ENCODE peak calls at places on chromosomes 7 and 10, in seven cellular contexts. One of them, this sample, is unnamed.

GRCh38 chr7:3451696-3452095 is 150.6 kb downstream of the SDK1 start:
- DNase-seq in activated naive CD4-positive, alpha-beta T cell: no peak
- DNase-seq in activated CD4-positive, alpha-beta T cell treated with anti-CD3 and anti-CD28 coated beads, Interleukin-2, amount 50 U/mL, for 24 hours: no peak
- DNase-seq in pulmonary artery endothelial cell: no peak
- DNase-seq in cardiac muscle cell: no peak
- DNase-seq in putamen: no peak
- DNase-seq in right lobe of liver: no peak
- DNase-seq in this sample: no peak

GRCh38 chr10:86287422-86287793 is 79.2 kb downstream of the GRID1 start:
- DNase-seq in activated naive CD4-positive, alpha-beta T cell: no peak
- DNase-seq in activated CD4-positive, alpha-beta T cell treated with anti-CD3 and anti-CD28 coated beads, Interleukin-2, amount 50 U/mL, for 24 hours: no peak
- DNase-seq in pulmonary artery endothelial cell: no peak
- DNase-seq in cardiac muscle cell: no peak
- DNase-seq in putamen: no peak
- DNase-seq in right lobe of liver: no peak
- DNase-seq in this sample: no peak

GRCh38 chr7:41916450-41916927 is 213.6 kb upstream of the INHBA start:
- DNase-seq in activated naive CD4-positive, alpha-beta T cell: no peak
- DNase-seq in activated CD4-positive, alpha-beta T cell treated with anti-CD3 and anti-CD28 coated beads, Interleukin-2, amount 50 U/mL, for 24 hours: no peak
- DNase-seq in pulmonary artery endothelial cell: peak; percentile 22
- DNase-seq in cardiac muscle cell: peak; percentile 95
- DNase-seq in putamen: no peak
- DNase-seq in right lobe of liver: no peak
- DNase-seq in this sample: no peak

GRCh38 chr10:66180651-66181318 is 745.1 kb upstream of the LRRTM3 start:
- DNase-seq in activated naive CD4-positive, alpha-beta T cell: no peak
- DNase-seq in activated CD4-positive, alpha-beta T cell treated with anti-CD3 and anti-CD28 coated beads, Interleukin-2, amount 50 U/mL, for 24 hours: no peak
- DNase-seq in pulmonary artery endothelial cell: peak; percentile 10
- DNase-seq in cardiac muscle cell: peak; percentile 78
- DNase-seq in putamen: peak; percentile 57
- DNase-seq in right lobe of liver: no peak
- DNase-seq in this sample: no peak

GRCh38 chr7:47511698-47512370 is 70.1 kb downstream of the TNS3 start:
- DNase-seq in activated naive CD4-positive, alpha-beta T cell: no peak
- DNase-seq in activated CD4-positive, alpha-beta T cell treated with anti-CD3 and anti-CD28 coated beads, Interleukin-2, amount 50 U/mL, for 24 hours: no peak
- DNase-seq in pulmonary artery endothelial cell: no peak
- DNase-seq in cardiac muscle cell: no peak
- DNase-seq in putamen: no peak
- DNase-seq in right lobe of liver: no peak
- DNase-seq in this sample: no peak

GRCh38 chr10:53223846-53224245 is 451.3 kb upstream of the MBL2 start:
- DNase-seq in activated naive CD4-positive, alpha-beta T cell: no peak
- DNase-seq in activated CD4-positive, alpha-beta T cell treated with anti-CD3 and anti-CD28 coated beads, Interleukin-2, amount 50 U/mL, for 24 hours: no peak
- DNase-seq in pulmonary artery endothelial cell: no peak
- DNase-seq in cardiac muscle cell: no peak
- DNase-seq in putamen: no peak
- DNase-seq in right lobe of liver: no peak
- DNase-seq in this sample: no peak

GRCh38 chr7:66047426-66047825 is 28.2 kb upstream of the ASL start:
- DNase-seq in activated naive CD4-positive, alpha-beta T cell: no peak
- DNase-seq in activated CD4-positive, alpha-beta T cell treated with anti-CD3 and anti-CD28 coated beads, Interleukin-2, amount 50 U/mL, for 24 hours: no peak
- DNase-seq in pulmonary artery endothelial cell: no peak
- DNase-seq in cardiac muscle cell: peak; percentile 92
- DNase-seq in putamen: no peak
- DNase-seq in right lobe of liver: no peak
- DNase-seq in this sample: no peak

GRCh38 chr10:525565-526315 is 163.7 kb downstream of the DIP2C start:
- DNase-seq in activated naive CD4-positive, alpha-beta T cell: no peak
- DNase-seq in activated CD4-positive, alpha-beta T cell treated with anti-CD3 and anti-CD28 coated beads, Interleukin-2, amount 50 U/mL, for 24 hours: no peak
- DNase-seq in pulmonary artery endothelial cell: no peak
- DNase-seq in cardiac muscle cell: no peak
- DNase-seq in putamen: no peak
- DNase-seq in right lobe of liver: no peak
- DNase-seq in this sample: no peak

GRCh38 chr7:101156277-101156676 is 2.0 kb downstream of the AP1S1 start:
- DNase-seq in activated naive CD4-positive, alpha-beta T cell: no peak
- DNase-seq in activated CD4-positive, alpha-beta T cell treated with anti-CD3 and anti-CD28 coated beads, Interleukin-2, amount 50 U/mL, for 24 hours: no peak
- DNase-seq in pulmonary artery endothelial cell: no peak
- DNase-seq in cardiac muscle cell: no peak
- DNase-seq in putamen: no peak
- DNase-seq in right lobe of liver: no peak
- DNase-seq in this sample: no peak

GRCh38 chr10:23412223-23412622 is 26.7 kb upstream of the OTUD1 start:
- DNase-seq in activated naive CD4-positive, alpha-beta T cell: no peak
- DNase-seq in activated CD4-positive, alpha-beta T cell treated with anti-CD3 and anti-CD28 coated beads, Interleukin-2, amount 50 U/mL, for 24 hours: no peak
- DNase-seq in pulmonary artery endothelial cell: no peak
- DNase-seq in cardiac muscle cell: peak; percentile 69
- DNase-seq in putamen: no peak
- DNase-seq in right lobe of liver: no peak
- DNase-seq in this sample: no peak

GRCh38 chr10:3048114-3049019 is 19.0 kb upstream of the PFKP start:
- DNase-seq in activated naive CD4-positive, alpha-beta T cell: no peak
- DNase-seq in activated CD4-positive, alpha-beta T cell treated with anti-CD3 and anti-CD28 coated beads, Interleukin-2, amount 50 U/mL, for 24 hours: no peak
- DNase-seq in pulmonary artery endothelial cell: no peak
- DNase-seq in cardiac muscle cell: no peak
- DNase-seq in putamen: peak; percentile 60
- DNase-seq in right lobe of liver: no peak
- DNase-seq in this sample: no peak

GRCh38 chr10:72291019-72291532 is 17.4 kb downstream of the DDIT4 start:
- DNase-seq in activated naive CD4-positive, alpha-beta T cell: no peak
- DNase-seq in activated CD4-positive, alpha-beta T cell treated with anti-CD3 and anti-CD28 coated beads, Interleukin-2, amount 50 U/mL, for 24 hours: no peak
- DNase-seq in pulmonary artery endothelial cell: no peak
- DNase-seq in cardiac muscle cell: no peak
- DNase-seq in putamen: no peak
- DNase-seq in right lobe of liver: no peak
- DNase-seq in this sample: no peak

GRCh38 chr10:99667108-99667751 is 7.9 kb downstream of the ENTPD7 start:
- DNase-seq in activated naive CD4-positive, alpha-beta T cell: no peak
- DNase-seq in activated CD4-positive, alpha-beta T cell treated with anti-CD3 and anti-CD28 coated beads, Interleukin-2, amount 50 U/mL, for 24 hours: no peak
- DNase-seq in pulmonary artery endothelial cell: no peak
- DNase-seq in cardiac muscle cell: peak; percentile 21
- DNase-seq in putamen: no peak
- DNase-seq in right lobe of liver: no peak
- DNase-seq in this sample: no peak

GRCh38 chr10:106285199-106285598 is 879.3 kb downstream of the SORCS1 start:
- DNase-seq in activated naive CD4-positive, alpha-beta T cell: no peak
- DNase-seq in activated CD4-positive, alpha-beta T cell treated with anti-CD3 and anti-CD28 coated beads, Interleukin-2, amount 50 U/mL, for 24 hours: no peak
- DNase-seq in pulmonary artery endothelial cell: no peak
- DNase-seq in cardiac muscle cell: peak; percentile 62
- DNase-seq in putamen: no peak
- DNase-seq in right lobe of liver: no peak
- DNase-seq in this sample: no peak

GRCh38 chr10:91974960-91975359 is 51.4 kb downstream of the BTAF1 start:
- DNase-seq in activated naive CD4-positive, alpha-beta T cell: no peak
- DNase-seq in activated CD4-positive, alpha-beta T cell treated with anti-CD3 and anti-CD28 coated beads, Interleukin-2, amount 50 U/mL, for 24 hours: no peak
- DNase-seq in pulmonary artery endothelial cell: no peak
- DNase-seq in cardiac muscle cell: peak; percentile 58
- DNase-seq in putamen: no peak
- DNase-seq in right lobe of liver: no peak
- DNase-seq in this sample: no peak

GRCh38 chr7:7857143-7857583 is 111.4 kb upstream of the GLCCI1 start:
- DNase-seq in activated naive CD4-positive, alpha-beta T cell: no peak
- DNase-seq in activated CD4-positive, alpha-beta T cell treated with anti-CD3 and anti-CD28 coated beads, Interleukin-2, amount 50 U/mL, for 24 hours: no peak
- DNase-seq in pulmonary artery endothelial cell: no peak
- DNase-seq in cardiac muscle cell: no peak
- DNase-seq in putamen: no peak
- DNase-seq in right lobe of liver: no peak
- DNase-seq in this sample: no peak

GRCh38 chr10:36671607-36672006 is 453.8 kb upstream of the ANKRD30A start:
- DNase-seq in activated naive CD4-positive, alpha-beta T cell: no peak
- DNase-seq in activated CD4-positive, alpha-beta T cell treated with anti-CD3 and anti-CD28 coated beads, Interleukin-2, amount 50 U/mL, for 24 hours: no peak
- DNase-seq in pulmonary artery endothelial cell: no peak
- DNase-seq in cardiac muscle cell: no peak
- DNase-seq in putamen: no peak
- DNase-seq in right lobe of liver: no peak
- DNase-seq in this sample: no peak

GRCh38 chr10:42951486-42952251 is 125.2 kb upstream of the RET start:
- DNase-seq in activated naive CD4-positive, alpha-beta T cell: no peak
- DNase-seq in activated CD4-positive, alpha-beta T cell treated with anti-CD3 and anti-CD28 coated beads, Interleukin-2, amount 50 U/mL, for 24 hours: no peak
- DNase-seq in pulmonary artery endothelial cell: no peak
- DNase-seq in cardiac muscle cell: peak; percentile 40
- DNase-seq in putamen: no peak
- DNase-seq in right lobe of liver: peak; percentile 67
- DNase-seq in this sample: peak; percentile 58

GRCh38 chr10:100996678-100997363 is 2.8 kb upstream of the LZTS2 start:
- DNase-seq in activated naive CD4-positive, alpha-beta T cell: peak; percentile 52
- DNase-seq in activated CD4-positive, alpha-beta T cell treated with anti-CD3 and anti-CD28 coated beads, Interleukin-2, amount 50 U/mL, for 24 hours: peak; percentile 26
- DNase-seq in pulmonary artery endothelial cell: no peak
- DNase-seq in cardiac muscle cell: no peak
- DNase-seq in putamen: no peak
- DNase-seq in right lobe of liver: peak; percentile 61
- DNase-seq in this sample: no peak

GRCh38 chr10:1036341-1036791 is 10.7 kb upstream of the IDI2 start:
- DNase-seq in activated naive CD4-positive, alpha-beta T cell: no peak
- DNase-seq in activated CD4-positive, alpha-beta T cell treated with anti-CD3 and anti-CD28 coated beads, Interleukin-2, amount 50 U/mL, for 24 hours: no peak
- DNase-seq in pulmonary artery endothelial cell: no peak
- DNase-seq in cardiac muscle cell: no peak
- DNase-seq in putamen: peak; percentile 67
- DNase-seq in right lobe of liver: no peak
- DNase-seq in this sample: no peak

GRCh38 chr7:1649751-1650326 is 20.2 kb upstream of the ELFN1 start:
- DNase-seq in activated naive CD4-positive, alpha-beta T cell: no peak
- DNase-seq in activated CD4-positive, alpha-beta T cell treated with anti-CD3 and anti-CD28 coated beads, Interleukin-2, amount 50 U/mL, for 24 hours: no peak
- DNase-seq in pulmonary artery endothelial cell: no peak
- DNase-seq in cardiac muscle cell: no peak
- DNase-seq in putamen: no peak
- DNase-seq in right lobe of liver: no peak
- DNase-seq in this sample: peak; percentile 5

GRCh38 chr7:69967152-69967591 is 368.9 kb downstream of the AUTS2 start:
- DNase-seq in activated naive CD4-positive, alpha-beta T cell: no peak
- DNase-seq in activated CD4-positive, alpha-beta T cell treated with anti-CD3 and anti-CD28 coated beads, Interleukin-2, amount 50 U/mL, for 24 hours: no peak
- DNase-seq in pulmonary artery endothelial cell: no peak
- DNase-seq in cardiac muscle cell: peak; percentile 58
- DNase-seq in putamen: no peak
- DNase-seq in right lobe of liver: no peak
- DNase-seq in this sample: peak; percentile 51

GRCh38 chr7:102814025-102814471 is 65.2 kb downstream of the FAM185A start:
- DNase-seq in activated naive CD4-positive, alpha-beta T cell: no peak
- DNase-seq in activated CD4-positive, alpha-beta T cell treated with anti-CD3 and anti-CD28 coated beads, Interleukin-2, amount 50 U/mL, for 24 hours: no peak
- DNase-seq in pulmonary artery endothelial cell: peak; percentile 51
- DNase-seq in cardiac muscle cell: peak; percentile 63
- DNase-seq in putamen: no peak
- DNase-seq in right lobe of liver: no peak
- DNase-seq in this sample: no peak

GRCh38 chr10:42594246-42594650 is 44.1 kb downstream of the ZNF33B start:
- DNase-seq in activated naive CD4-positive, alpha-beta T cell: no peak
- DNase-seq in activated CD4-positive, alpha-beta T cell treated with anti-CD3 and anti-CD28 coated beads, Interleukin-2, amount 50 U/mL, for 24 hours: no peak
- DNase-seq in pulmonary artery endothelial cell: no peak
- DNase-seq in cardiac muscle cell: peak; percentile 91
- DNase-seq in putamen: no peak
- DNase-seq in right lobe of liver: no peak
- DNase-seq in this sample: no peak

GRCh38 chr7:50978633-50979215 is 196.0 kb upstream of the GRB10 start:
- DNase-seq in activated naive CD4-positive, alpha-beta T cell: no peak
- DNase-seq in activated CD4-positive, alpha-beta T cell treated with anti-CD3 and anti-CD28 coated beads, Interleukin-2, amount 50 U/mL, for 24 hours: no peak
- DNase-seq in pulmonary artery endothelial cell: no peak
- DNase-seq in cardiac muscle cell: peak; percentile 38
- DNase-seq in putamen: no peak
- DNase-seq in right lobe of liver: no peak
- DNase-seq in this sample: no peak

GRCh38 chr10:31359979-31360378 is 41.0 kb downstream of the ZEB1 start:
- DNase-seq in activated naive CD4-positive, alpha-beta T cell: no peak
- DNase-seq in activated CD4-positive, alpha-beta T cell treated with anti-CD3 and anti-CD28 coated beads, Interleukin-2, amount 50 U/mL, for 24 hours: no peak
- DNase-seq in pulmonary artery endothelial cell: no peak
- DNase-seq in cardiac muscle cell: no peak
- DNase-seq in putamen: no peak
- DNase-seq in right lobe of liver: peak; percentile 16
- DNase-seq in this sample: no peak

GRCh38 chr7:81210092-81211064 is 291.5 kb upstream of the SEMA3C start:
- DNase-seq in activated naive CD4-positive, alpha-beta T cell: no peak
- DNase-seq in activated CD4-positive, alpha-beta T cell treated with anti-CD3 and anti-CD28 coated beads, Interleukin-2, amount 50 U/mL, for 24 hours: no peak
- DNase-seq in pulmonary artery endothelial cell: no peak
- DNase-seq in cardiac muscle cell: peak; percentile 76
- DNase-seq in putamen: no peak
- DNase-seq in right lobe of liver: no peak
- DNase-seq in this sample: no peak

GRCh38 chr10:60573342-60573741 is 183.7 kb upstream of the ANK3 start:
- DNase-seq in activated naive CD4-positive, alpha-beta T cell: no peak
- DNase-seq in activated CD4-positive, alpha-beta T cell treated with anti-CD3 and anti-CD28 coated beads, Interleukin-2, amount 50 U/mL, for 24 hours: peak; percentile 27
- DNase-seq in pulmonary artery endothelial cell: no peak
- DNase-seq in cardiac muscle cell: no peak
- DNase-seq in putamen: no peak
- DNase-seq in right lobe of liver: no peak
- DNase-seq in this sample: no peak

This sample was measured in left ventricle myocardium inferior.